ENCODE peak calls at places on chromosome 7, in nine cellular contexts. Z is hippocampal formation; G is kidney tubule cell; U is stimulated activated CD8-positive, alpha-beta memory T cell treated with anti-CD3 and anti-CD28 coated beads, Interleukin-12 subunit alpha, Interleukin-12 subunit beta, amount 100 ng/mL, for 4 hours; B is HTR-8/SVneo; M is LoVo; L is NCI-H1694; D is NCI-H69; F is lower leg skin. W is an unnamed sample.
A peak's percentile ranks its signal among the peaks of the same experiment; 100 is the strongest.

GRCh38 chr7:128946936-128947830 is 9.5 kb downstream of the IRF5 start:
- DNase-seq in Z (no peak), F (no peak), M (no peak), B (no peak), U (no peak), L (no peak), D (no peak), G (no peak), W (no peak)

GRCh38 chr7:151368136-151368571 is 26.5 kb downstream of the NUB1 start:
- DNase-seq in L (peak; percentile 67), Z (peak; percentile 48), U (peak; percentile 57), B (peak; percentile 73), G (peak; percentile 83), F (peak; percentile 65), D (peak; percentile 84), M (peak; percentile 81), W (peak; percentile 60)

GRCh38 chr7:53491041-53491440 is 455.6 kb downstream of the POM121L12 start:
- DNase-seq in F (no peak), M (no peak), G (no peak), U (no peak), D (no peak), Z (no peak), B (no peak), L (no peak), W (no peak)

GRCh38 chr7:1268866-1269265 is 36.2 kb downstream of the UNCX start:
- DNase-seq in F (no peak), D (peak; percentile 52), Z (no peak), U (no peak), B (peak; percentile 49), L (no peak), M (no peak), G (no peak), W (no peak)

GRCh38 chr7:1534330-1535099 is 4.0 kb downstream of the MAFK start:
- DNase-seq in Z (no peak), U (no peak), D (no peak), L (no peak), F (no peak), G (no peak), M (no peak), B (no peak), W (no peak)

GRCh38 chr7:78985509-78985908 is 468.0 kb downstream of the MAGI2 start:
- DNase-seq in U (no peak), Z (no peak), F (no peak), M (no peak), G (no peak), B (no peak), D (no peak), L (no peak), W (no peak)

GRCh38 chr7:105355701-105356100 is 33.0 kb downstream of the SRPK2 start:
- DNase-seq in L (no peak), B (no peak), Z (no peak), F (no peak), G (no peak), U (no peak), M (no peak), D (no peak), W (no peak)

GRCh38 chr7:32214913-32215312 is 144.7 kb upstream of the PDE1C start:
- DNase-seq in D (no peak), B (no peak), M (no peak), G (no peak), Z (no peak), F (no peak), U (no peak), L (no peak), W (no peak)

GRCh38 chr7:254337-255037 is 35.5 kb upstream of the FOXL3 start:
- DNase-seq in F (no peak), D (no peak), L (no peak), G (no peak), U (no peak), Z (no peak), M (no peak), B (no peak), W (no peak)

GRCh38 chr7:152411389-152411788 is 24.4 kb downstream of the KMT2C start:
- DNase-seq in U (no peak), D (no peak), L (no peak), B (no peak), F (no peak), M (no peak), Z (no peak), G (no peak), W (no peak)

GRCh38 chr7:39240864-39241263 is 263.2 kb downstream of the POU6F2 start:
- DNase-seq in B (no peak), U (no peak), F (no peak), D (no peak), Z (no peak), L (no peak), M (no peak), G (peak; percentile 31), W (no peak)

GRCh38 chr7:54814401-54814800 is 55.4 kb upstream of the SEC61G start:
- DNase-seq in D (no peak), F (no peak), M (no peak), G (peak; percentile 54), Z (no peak), B (no peak), U (no peak), L (no peak), W (no peak)

GRCh38 chr7:5424689-5425506 is 1.3 kb upstream of the TNRC18 start:
- DNase-seq in D (peak; percentile 77), B (no peak), G (peak; percentile 56), L (peak; percentile 34), F (peak; percentile 45), M (peak; percentile 44), Z (no peak), U (no peak), W (no peak)

GRCh38 chr7:70571986-70572385 is 560.0 kb upstream of the GALNT17 start:
- DNase-seq in D (peak; percentile 64), L (no peak), G (peak; percentile 64), U (no peak), F (no peak), B (no peak), M (peak; percentile 26), Z (no peak), W (no peak)

GRCh38 chr7:46155367-46155766 is 234.3 kb upstream of the IGFBP3 start:
- DNase-seq in Z (no peak), G (no peak), B (no peak), D (no peak), F (no peak), M (peak; percentile 30), L (no peak), U (no peak), W (no peak)

GRCh38 chr7:157293413-157293788 is 43.4 kb upstream of the DNAJB6 start:
- DNase-seq in Z (no peak), F (no peak), G (no peak), M (no peak), B (no peak), L (no peak), D (no peak), U (no peak), W (no peak)

GRCh38 chr7:116315803-116316202 is 105.5 kb downstream of the TES start:
- DNase-seq in B (no peak), M (no peak), Z (no peak), U (no peak), G (no peak), F (no peak), L (no peak), D (no peak), W (no peak)

GRCh38 chr7:158763454-158764033 is 58.9 kb upstream of the NCAPG2 start:
- DNase-seq in G (no peak), Z (no peak), M (no peak), B (no peak), D (no peak), U (no peak), F (no peak), L (no peak), W (no peak)

GRCh38 chr7:122858310-122858709 is 27.9 kb downstream of the CADPS2 start:
- DNase-seq in G (no peak), L (no peak), B (no peak), F (no peak), M (no peak), Z (no peak), U (no peak), D (peak; percentile 11), W (no peak)

GRCh38 chr7:136900005-136900404 is 31.6 kb downstream of the CHRM2 start:
- DNase-seq in B (no peak), M (no peak), Z (no peak), L (no peak), F (no peak), D (no peak), G (no peak), U (no peak), W (no peak)

GRCh38 chr7:83355143-83355542 is 192.5 kb upstream of the PCLO start:
- DNase-seq in F (no peak), B (no peak), U (no peak), L (no peak), Z (no peak), G (no peak), D (no peak), M (no peak), W (no peak)

GRCh38 chr7:90708841-90709317 is 112.8 kb downstream of the CDK14 start:
- DNase-seq in G (peak; percentile 64), B (no peak), M (no peak), F (no peak), U (no peak), D (peak; percentile 85), Z (peak; percentile 30), L (peak; percentile 77), W (no peak)